ENCODE peak calls at places on chromosomes 6 and 20, in nine cellular contexts. F, T, W, X, G, N, V, H and U are unnamed samples.

GRCh38 chr6:29661071-29661470 is 4.2 kb downstream of the MOG start:
- DNase-seq in F (no peak), T (no peak), W (no peak), X (no peak), G (no peak), N (no peak), V (no peak), H (no peak), U (no peak)

GRCh38 chr20:35104685-35105295 is 12.2 kb upstream of the TRPC4AP start:
- DNase-seq in F (peak), T (no peak), W (no peak), X (no peak), G (no peak), N (no peak), V (no peak), H (no peak), U (no peak)

GRCh38 chr6:77683515-77683914 is 30.7 kb downstream of the MEI4 start:
- DNase-seq in F (no peak), T (no peak), W (no peak), X (no peak), G (no peak), N (no peak), V (no peak), H (no peak), U (no peak)

GRCh38 chr20:23143098-23143497 is 57.0 kb upstream of the CD93 start:
- DNase-seq in F (peak), T (no peak), W (peak), X (peak), G (no peak), N (peak), V (peak), H (peak), U (no peak)

GRCh38 chr6:167146977-167147376 is 10.8 kb downstream of the GPR31 start:
- DNase-seq in F (no peak), T (no peak), W (no peak), X (no peak), G (no peak), N (no peak), V (no peak), H (no peak), U (no peak)

GRCh38 chr20:18986895-18987580 is 173.5 kb downstream of the SCP2D1 start:
- DNase-seq in F (no peak), T (peak), W (no peak), X (no peak), G (no peak), N (peak), V (peak), H (no peak), U (no peak)

GRCh38 chr6:156953478-156954146 is 176.4 kb downstream of the ARID1B start:
- DNase-seq in F (peak), T (no peak), W (no peak), X (peak), G (no peak), N (no peak), V (peak), H (peak), U (no peak)

GRCh38 chr6:27096834-27097511 is 150.5 kb upstream of the PRSS16 start:
- DNase-seq in F (peak), T (no peak), W (peak), X (peak), G (no peak), N (no peak), V (no peak), H (no peak), U (peak)

GRCh38 chr20:58142843-58143185 is 85.6 kb downstream of the ANKRD60 start:
- DNase-seq in F (no peak), T (no peak), W (no peak), X (no peak), G (no peak), N (no peak), V (no peak), H (no peak), U (no peak)

GRCh38 chr6:17820055-17820454 is 113.3 kb upstream of the NUP153 start:
- DNase-seq in F (peak), T (no peak), W (no peak), X (no peak), G (no peak), N (no peak), V (peak), H (peak), U (no peak)

GRCh38 chr6:155645328-155645727 is 189.7 kb upstream of the NOX3 start:
- DNase-seq in F (peak), T (no peak), W (no peak), X (peak), G (no peak), N (no peak), V (no peak), H (no peak), U (no peak)

GRCh38 chr6:41462980-41463930 is 82.9 kb upstream of the FOXP4 start:
- DNase-seq in F (peak), T (peak), W (peak), X (peak), G (no peak), N (peak), V (peak), H (peak), U (peak)

GRCh38 chr6:18099501-18099900 is 23.0 kb downstream of the NHLRC1 start:
- DNase-seq in F (no peak), T (no peak), W (no peak), X (no peak), G (no peak), N (no peak), V (no peak), H (no peak), U (no peak)

GRCh38 chr20:9323622-9324021 is 190.8 kb upstream of the LAMP5 start:
- DNase-seq in F (no peak), T (no peak), W (no peak), X (no peak), G (no peak), N (no peak), V (no peak), H (no peak), U (no peak)

GRCh38 chr6:135941275-135941674 is 89.8 kb downstream of the PDE7B start:
- DNase-seq in F (peak), T (no peak), W (no peak), X (no peak), G (no peak), N (no peak), V (no peak), H (no peak), U (no peak)

GRCh38 chr6:4608361-4609115 is 167.7 kb upstream of the CDYL start:
- DNase-seq in F (no peak), T (no peak), W (no peak), X (peak), G (no peak), N (no peak), V (peak), H (no peak), U (no peak)

GRCh38 chr6:99492137-99492536 is 23.1 kb downstream of the USP45 start:
- DNase-seq in F (no peak), T (no peak), W (no peak), X (no peak), G (no peak), N (no peak), V (no peak), H (no peak), U (no peak)

GRCh38 chr20:8481636-8482035 is 349.6 kb downstream of the PLCB1 start:
- DNase-seq in F (peak), T (no peak), W (no peak), X (no peak), G (no peak), N (no peak), V (no peak), H (no peak), U (no peak)

GRCh38 chr6:39760246-39760952 is 31.8 kb upstream of the DAAM2 start:
- DNase-seq in F (no peak), T (no peak), W (no peak), X (no peak), G (no peak), N (no peak), V (no peak), H (no peak), U (no peak)

GRCh38 chr6:134351615-134352474 is 33.9 kb upstream of the SGK1 start:
- DNase-seq in F (peak), T (no peak), W (no peak), X (no peak), G (no peak), N (no peak), V (peak), H (no peak), U (no peak)

GRCh38 chr20:17602493-17602892 is 32.6 kb downstream of the DSTN start:
- DNase-seq in F (no peak), T (no peak), W (no peak), X (no peak), G (no peak), N (no peak), V (no peak), H (no peak), U (no peak)

GRCh38 chr6:12748411-12748810 is 31.8 kb downstream of the PHACTR1 start:
- DNase-seq in F (no peak), T (no peak), W (no peak), X (no peak), G (no peak), N (no peak), V (no peak), H (no peak), U (no peak)

GRCh38 chr6:273441-274111 is 18.7 kb upstream of the DUSP22 start:
- DNase-seq in F (no peak), T (no peak), W (no peak), X (no peak), G (no peak), N (no peak), V (no peak), H (no peak), U (no peak)

GRCh38 chr6:158023597-158023939 is 41.9 kb downstream of the SYNJ2 start:
- DNase-seq in F (no peak), T (no peak), W (no peak), X (no peak), G (no peak), N (no peak), V (no peak), H (no peak), U (no peak)

GRCh38 chr6:127090051-127090450 is 28.4 kb upstream of the RSPO3 start:
- DNase-seq in F (no peak), T (no peak), W (no peak), X (no peak), G (no peak), N (no peak), V (no peak), H (no peak), U (no peak)

GRCh38 chr6:151317206-151317994 is 74.0 kb downstream of the ZBTB2 start:
- DNase-seq in F (peak), T (no peak), W (no peak), X (peak), G (no peak), N (no peak), V (no peak), H (no peak), U (no peak)

GRCh38 chr6:28768187-28768913 is 155.4 kb downstream of the TRIM27 start:
- DNase-seq in F (no peak), T (no peak), W (no peak), X (no peak), G (no peak), N (no peak), V (no peak), H (no peak), U (no peak)

GRCh38 chr6:87832025-87832825 is 130.2 kb upstream of the AKIRIN2 start:
- DNase-seq in F (peak), T (no peak), W (no peak), X (peak), G (peak), N (no peak), V (no peak), H (no peak), U (no peak)

GRCh38 chr6:119960065-119960464 is 610.5 kb upstream of the MAN1A1 start:
- DNase-seq in F (no peak), T (no peak), W (no peak), X (no peak), G (no peak), N (no peak), V (no peak), H (no peak), U (no peak)

GRCh38 chr20:34269996-34270627 is 28.9 kb downstream of the ASIP start:
- DNase-seq in F (no peak), T (peak), W (no peak), X (peak), G (no peak), N (peak), V (peak), H (no peak), U (no peak)

GRCh38 chr6:150567360-150567759 is 32.3 kb upstream of the PLEKHG1 start:
- DNase-seq in F (no peak), T (no peak), W (no peak), X (peak), G (no peak), N (no peak), V (no peak), H (no peak), U (no peak)

GRCh38 chr6:162963861-162964260 is 236.1 kb downstream of the PACRG start:
- DNase-seq in F (no peak), T (no peak), W (no peak), X (no peak), G (no peak), N (no peak), V (no peak), H (no peak), U (no peak)

GRCh38 chr6:72042088-72042487 is 155.7 kb downstream of the RIMS1 start:
- DNase-seq in F (no peak), T (no peak), W (no peak), X (no peak), G (no peak), N (no peak), V (no peak), H (no peak), U (no peak)

GRCh38 chr20:41632896-41633295 is 14.7 kb upstream of the CHD6 start:
- DNase-seq in F (peak), T (no peak), W (no peak), X (no peak), G (no peak), N (no peak), V (no peak), H (no peak), U (no peak)

GRCh38 chr6:169224185-169224695 is 29.4 kb downstream of the THBS2 start:
- DNase-seq in F (peak), T (peak), W (peak), X (no peak), G (no peak), N (no peak), V (no peak), H (peak), U (no peak)

GRCh38 chr6:131084982-131085381 is 21.9 kb upstream of the EPB41L2 start:
- DNase-seq in F (no peak), T (no peak), W (no peak), X (no peak), G (no peak), N (no peak), V (no peak), H (no peak), U (no peak)

GRCh38 chr6:168403370-168404005 is 37.5 kb upstream of the SMOC2 start:
- DNase-seq in F (no peak), T (no peak), W (peak), X (no peak), G (no peak), N (no peak), V (no peak), H (no peak), U (no peak)

GRCh38 chr6:133705071-133705470 is 183.8 kb upstream of the TCF21 start:
- DNase-seq in F (peak), T (no peak), W (no peak), X (no peak), G (no peak), N (no peak), V (no peak), H (no peak), U (no peak)

GRCh38 chr20:19775353-19776201 is 17.5 kb downstream of the RIN2 start:
- DNase-seq in F (no peak), T (no peak), W (peak), X (no peak), G (no peak), N (no peak), V (no peak), H (no peak), U (no peak)

GRCh38 chr20:62824476-62825287 is 7.8 kb downstream of the COL9A3 start:
- DNase-seq in F (no peak), T (no peak), W (peak), X (no peak), G (no peak), N (no peak), V (no peak), H (peak), U (no peak)
- TF ChIP-seq POLR2A in F (no peak), T (no peak), W (no peak), X (no peak), G (no peak), N (no peak), V (no peak), H (no peak), U (no peak)

GRCh38 chr20:36155629-36155971 is 1.1 kb downstream of the EPB41L1 start:
- DNase-seq in F (no peak), T (no peak), W (no peak), X (no peak), G (no peak), N (no peak), V (no peak), H (no peak), U (no peak)

GRCh38 chr20:36152266-36152665 is 2.3 kb upstream of the EPB41L1 start:
- DNase-seq in F (no peak), T (no peak), W (no peak), X (no peak), G (no peak), N (no peak), V (no peak), H (no peak), U (no peak)

GRCh38 chr20:36154696-36155628 is at the start of gene EPB41L1:
- DNase-seq in F (no peak), T (no peak), W (no peak), X (no peak), G (no peak), N (no peak), V (no peak), H (no peak), U (no peak)

GRCh38 chr20:36153204-36153603 is 1.3 kb upstream of the EPB41L1 start:
- DNase-seq in F (no peak), T (no peak), W (no peak), X (no peak), G (no peak), N (no peak), V (no peak), H (no peak), U (no peak)

GRCh38 chr20:36153754-36154695 is 515 bp upstream of the EPB41L1 start:
- DNase-seq in F (peak), T (peak), W (peak), X (peak), G (no peak), N (peak), V (peak), H (peak), U (peak)
- H3K27ac ChIP-seq in F (peak), T (peak), W (peak), X (no peak), G (no peak), N (peak), V (peak), H (no peak), U (peak)

DNA sequence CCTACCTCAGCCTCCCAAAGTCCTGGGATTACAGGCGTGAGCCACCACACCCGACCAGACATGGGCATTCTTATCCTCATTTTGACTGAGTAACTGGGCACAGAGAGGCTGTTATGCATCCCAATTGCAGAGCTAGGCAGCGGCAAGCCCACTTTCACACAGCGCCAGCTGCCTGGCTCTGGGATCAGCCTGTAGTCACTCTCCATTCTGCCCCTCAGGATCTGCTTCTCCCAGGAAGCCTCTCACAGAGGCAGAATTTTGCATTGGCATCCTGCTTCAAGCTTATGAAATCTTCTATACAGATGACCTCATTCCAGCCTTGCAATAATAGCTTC is 37.0 kb upstream of the IER3 start:
- DNase-seq in F (no peak), T (no peak), W (no peak), X (no peak), G (no peak), N (no peak), V (no peak), H (no peak), U (no peak)
- TF ChIP-seq POLR2A in F (peak), T (no peak), W (no peak), X (no peak), G (no peak), N (no peak), V (no peak), H (no peak), U (no peak)

GRCh38 chr20:50292324-50293243 is 102.0 kb downstream of the CEBPB start:
- DNase-seq in F (peak), T (peak), W (peak), X (peak), G (no peak), N (peak), V (peak), H (peak), U (peak)
- H3K27ac ChIP-seq in F (peak), T (peak), W (peak), X (peak), G (no peak), N (peak), V (peak), H (peak), U (peak)

GRCh38 chr20:1327827-1328679 is 886 bp downstream of the SDCBP2 start:
- DNase-seq in F (no peak), T (no peak), W (no peak), X (no peak), G (no peak), N (no peak), V (peak), H (no peak), U (peak)
- TF ChIP-seq POLR2A in F (no peak), T (no peak), W (no peak), X (no peak), G (no peak), N (no peak), V (no peak), H (no peak), U (peak)

DNA sequence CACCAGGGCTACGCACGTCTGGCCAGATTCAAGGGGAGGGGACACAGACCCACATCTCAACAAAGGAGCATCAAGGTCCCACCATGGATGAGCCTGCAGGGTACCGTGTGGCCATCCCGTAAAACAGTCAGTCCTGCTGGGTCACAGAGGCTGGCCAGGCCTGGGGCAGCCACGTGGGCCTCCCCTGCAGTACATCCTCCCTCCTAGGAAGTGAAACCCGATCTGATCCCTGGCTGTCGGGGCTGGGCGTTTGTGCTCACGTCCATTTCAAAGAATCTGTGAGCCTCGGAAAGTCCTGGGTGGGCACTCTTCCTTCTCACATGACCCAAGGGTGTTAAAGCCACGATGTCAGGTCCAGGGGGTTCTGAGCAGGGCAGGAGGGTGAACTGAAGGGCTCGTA is 14.3 kb downstream of the SULF2 start:
- DNase-seq in F (no peak), T (no peak), W (no peak), X (no peak), G (no peak), N (no peak), V (no peak), H (no peak), U (no peak)
- H3K27ac ChIP-seq in F (no peak), T (no peak), W (no peak), X (no peak), G (no peak), N (peak), V (no peak), H (no peak), U (no peak)